ENCODE peak calls at places on chromosomes 16 and 17, in nine cellular contexts. Y is endothelial cell of umbilical vein, R is GM23248, D is PC-3, E is astrocyte, Q is fibroblast of lung, T is IMR-90, X is mammary epithelial cell, U is OCI-LY7. M is an unnamed sample.

GRCh38 chr16:79601978-79602609 is 1.6 kb upstream of the MAF start:
- DNase-seq in R (peak), X (peak), E (peak), Q (peak), U (peak), Y (peak), T (peak), D (peak), M (peak)

GRCh38 chr16:52265446-52265861 is 281.5 kb downstream of the TOX3 start:
- DNase-seq in X (no peak), R (no peak), D (no peak), E (no peak), U (no peak), T (no peak), Y (no peak), Q (no peak), M (no peak)

GRCh38 chr17:21041753-21042433 is 918 bp downstream of the USP22 start:
- DNase-seq in R (peak), X (peak), Q (peak), T (peak), D (peak), Y (peak), E (peak), U (peak), M (peak)

GRCh38 chr16:69049146-69049545 is 56.3 kb upstream of the HAS3 start:
- DNase-seq in Q (peak), R (peak), T (peak), Y (no peak), U (no peak), D (peak), E (peak), X (peak), M (no peak)

GRCh38 chr17:37047631-37048104 is 98.9 kb downstream of the AATF start:
- DNase-seq in Y (peak), R (peak), E (peak), U (peak), Q (peak), D (peak), T (peak), X (peak), M (peak)

GRCh38 chr16:73204359-73205152 is 156.6 kb upstream of the ZFHX3 start:
- DNase-seq in X (no peak), Q (no peak), Y (no peak), E (no peak), R (no peak), T (no peak), D (no peak), U (no peak), M (no peak)

GRCh38 chr17:56779306-56779705 is 54.4 kb downstream of the C17orf67 start:
- DNase-seq in Q (no peak), E (no peak), D (peak), T (no peak), U (no peak), X (no peak), Y (no peak), R (peak), M (no peak)

GRCh38 chr16:55482056-55482455 is 3.1 kb downstream of the MMP2 start:
- DNase-seq in U (no peak), Q (peak), D (peak), E (peak), T (peak), R (peak), Y (no peak), X (peak), M (no peak)

GRCh38 chr17:57255182-57255775 is 1.0 kb upstream of the MSI2 start:
- DNase-seq in Y (peak), R (peak), U (no peak), D (no peak), T (no peak), X (no peak), E (peak), Q (no peak), M (no peak)

GRCh38 chr17:62629556-62630364 is 2.3 kb downstream of the MRC2 start:
- DNase-seq in X (no peak), U (no peak), T (no peak), E (no peak), Q (no peak), D (no peak), R (peak), Y (no peak), M (no peak)

GRCh38 chr16:85570213-85570734 is 42.8 kb upstream of the GSE1 start:
- DNase-seq in Q (no peak), D (peak), X (peak), R (no peak), T (no peak), U (peak), E (no peak), Y (no peak), M (no peak)

GRCh38 chr17:45302649-45303173 is 14.1 kb downstream of the MAP3K14 start:
- DNase-seq in R (peak), T (peak), Q (peak), X (peak), D (no peak), Y (no peak), E (peak), U (peak), M (no peak)

GRCh38 chr16:57592591-57593003 is 35.8 kb upstream of the ADGRG1 start:
- DNase-seq in D (no peak), T (no peak), X (no peak), E (no peak), U (no peak), R (no peak), Y (no peak), Q (no peak), M (no peak)

GRCh38 chr17:29155235-29155965 is 24.8 kb downstream of the MYO18A start:
- DNase-seq in T (peak), U (no peak), Y (peak), E (no peak), Q (peak), D (peak), R (peak), X (peak), M (peak)

GRCh38 chr16:1379863-1380174 is 28.1 kb downstream of the GNPTG start:
- DNase-seq in D (no peak), Q (no peak), U (no peak), X (no peak), Y (peak), E (no peak), T (no peak), R (no peak), M (peak)

GRCh38 chr16:4876646-4877297 is 29.5 kb downstream of the UBN1 start:
- DNase-seq in U (no peak), T (no peak), X (no peak), D (no peak), Q (no peak), Y (no peak), R (no peak), E (no peak), M (no peak)

GRCh38 chr17:46818319-46818928 is at the start of gene WNT3:
- DNase-seq in T (no peak), U (peak), Q (no peak), R (no peak), Y (no peak), D (no peak), E (no peak), X (no peak), M (no peak)

GRCh38 chr16:10995555-10995954 is 51.2 kb downstream of the CLEC16A start:
- DNase-seq in X (peak), Y (no peak), U (no peak), T (no peak), D (no peak), R (no peak), E (no peak), Q (no peak), M (no peak)

GRCh38 chr16:55647798-55648197 is 8.0 kb upstream of the SLC6A2 start:
- DNase-seq in X (no peak), T (no peak), Y (no peak), Q (no peak), D (no peak), U (no peak), E (no peak), R (peak), M (no peak)

GRCh38 chr17:1783271-1783670 is 21.4 kb downstream of the SERPINF1 start:
- DNase-seq in T (no peak), X (peak), Y (no peak), U (no peak), Q (no peak), R (peak), D (no peak), E (no peak), M (no peak)
- H2AFZ ChIP-seq in T (peak), X (peak), Y (no peak), U (no peak), Q (no peak), R (peak), D (no peak), E (no peak), M (no peak)

DNA sequence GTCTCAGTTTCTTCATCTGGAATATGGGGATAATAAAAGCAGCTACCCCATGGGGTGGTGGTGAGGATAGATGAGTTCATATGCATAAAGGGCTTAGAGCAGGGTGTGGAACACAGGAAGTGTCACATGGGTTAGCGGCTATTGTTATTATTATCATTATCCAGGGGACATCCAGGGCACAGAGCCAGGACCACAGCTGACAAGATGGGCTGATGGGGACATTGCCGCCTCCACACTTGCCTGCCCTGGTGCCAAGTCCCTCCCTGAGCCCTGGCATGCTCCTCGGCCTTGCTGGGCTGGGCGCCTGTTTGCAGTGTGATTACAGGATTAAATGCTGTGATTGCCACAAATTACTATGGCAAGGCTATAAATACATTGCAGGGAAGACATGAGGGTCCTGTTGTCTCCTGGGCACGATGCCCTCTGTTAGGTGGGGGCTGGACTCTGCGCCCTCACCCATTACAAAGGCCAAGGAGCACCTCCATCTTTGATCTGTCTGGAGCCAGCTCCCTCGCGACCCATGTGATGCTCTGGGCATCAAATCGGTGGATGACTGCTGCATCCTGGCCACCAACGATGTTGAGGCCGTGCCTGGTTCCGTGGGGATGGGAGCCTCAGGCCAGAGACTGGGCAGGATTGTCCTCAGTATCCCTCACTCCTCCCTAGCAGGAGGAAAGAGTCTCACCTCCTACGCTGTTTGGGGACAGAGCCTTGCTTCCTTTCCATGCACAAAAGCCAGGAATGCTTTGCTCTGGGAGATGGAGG is 43.2 kb downstream of the PIMREG start:
- DNase-seq in Q (no peak), X (no peak), D (no peak), U (no peak), Y (no peak), E (no peak), T (no peak), R (peak), M (no peak)
- H2AFZ ChIP-seq in Q (no peak), X (no peak), D (no peak), U (no peak), Y (no peak), E (no peak), T (no peak), R (no peak), M (no peak)

GRCh38 chr17:6477831-6478383 is 33.7 kb downstream of the PIMREG start:
- DNase-seq in X (no peak), U (no peak), R (no peak), E (no peak), T (no peak), D (no peak), Q (no peak), Y (no peak), M (no peak)

GRCh38 chr17:6480325-6480675 is 36.0 kb downstream of the PIMREG start:
- DNase-seq in Y (no peak), U (no peak), R (no peak), X (no peak), E (no peak), Q (no peak), T (no peak), D (no peak), M (no peak)

GRCh38 chr17:6478486-6478885 is 34.2 kb downstream of the PIMREG start:
- DNase-seq in R (no peak), Y (no peak), E (no peak), D (no peak), U (no peak), T (no peak), X (no peak), Q (no peak), M (no peak)

GRCh38 chr17:6482105-6482455 is 37.8 kb downstream of the PIMREG start:
- DNase-seq in E (no peak), X (no peak), D (no peak), U (no peak), R (no peak), Q (no peak), T (no peak), Y (no peak), M (no peak)

DNA sequence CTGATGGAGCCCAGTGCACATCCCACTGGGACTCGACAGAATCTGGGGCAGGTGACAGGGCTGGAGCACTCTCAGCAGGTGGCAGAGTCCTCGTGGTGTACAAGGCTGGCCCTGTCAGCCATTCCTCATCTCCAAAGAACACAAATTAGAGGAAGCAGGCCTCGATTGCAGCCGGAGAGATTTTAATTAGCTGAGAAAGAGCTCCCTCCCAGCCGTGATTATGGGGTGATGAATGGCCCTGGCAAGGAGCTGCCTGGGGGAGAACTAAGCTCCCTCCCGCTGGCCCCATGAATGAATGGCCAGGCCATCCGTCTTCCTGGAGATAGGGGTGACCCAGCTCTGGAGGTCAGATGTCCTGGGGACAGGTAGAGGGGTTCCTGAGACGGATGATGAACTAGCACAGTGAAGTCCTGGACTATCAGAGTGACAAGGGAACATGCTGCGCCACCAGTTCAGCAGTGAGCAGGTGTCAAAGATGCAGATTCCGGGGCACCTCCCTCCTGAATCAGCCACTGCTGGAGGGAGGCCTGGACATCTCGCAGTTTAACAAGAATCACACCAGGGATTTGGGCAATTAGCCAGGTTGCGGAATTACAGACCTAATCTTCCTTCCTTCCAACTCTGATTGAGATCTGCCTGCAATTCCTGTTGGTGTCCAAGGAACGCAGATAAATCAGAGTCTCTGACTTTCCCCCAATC is 35.5 kb downstream of the PIMREG start:
- DNase-seq in T (no peak), U (no peak), Q (no peak), Y (no peak), X (no peak), D (no peak), E (no peak), R (no peak), M (no peak)
- H2AFZ ChIP-seq in T (no peak), U (no peak), Q (no peak), Y (no peak), X (no peak), D (no peak), E (no peak), R (no peak), M (no peak)

DNA sequence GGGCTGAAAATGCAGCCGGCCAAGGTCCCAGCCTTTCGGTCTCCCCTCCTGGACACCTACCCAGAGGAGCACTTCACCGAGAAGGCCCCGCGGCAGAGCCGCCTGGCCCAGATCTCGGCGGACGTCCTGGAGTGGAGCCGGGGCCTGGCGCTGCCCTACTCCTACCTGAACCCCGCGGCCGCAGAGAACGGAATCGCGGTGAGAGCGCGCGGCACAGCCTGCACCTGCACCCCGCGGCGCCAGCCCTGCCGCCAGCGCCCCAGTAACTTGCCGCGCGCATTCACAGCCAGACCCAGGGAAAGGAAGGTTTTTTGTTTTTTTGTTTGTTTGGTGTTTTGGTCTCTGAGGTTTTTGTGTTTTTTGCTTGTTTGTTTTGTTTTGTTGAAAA is 15.2 kb downstream of the ALOX12B start:
- DNase-seq in Q (no peak), X (no peak), Y (no peak), D (no peak), U (no peak), T (no peak), E (no peak), R (no peak), M (no peak)
- H2AFZ ChIP-seq in Q (no peak), X (peak), Y (no peak), D (peak), U (no peak), T (no peak), E (no peak), R (peak), M (no peak)

GRCh38 chr17:42548070-42548837 is 4.5 kb upstream of the HSD17B1 start:
- DNase-seq in Y (peak), Q (peak), R (no peak), D (peak), T (no peak), E (no peak), U (peak), X (no peak), M (no peak)
- H2AFZ ChIP-seq in Y (peak), Q (no peak), R (no peak), D (peak), T (peak), E (peak), U (no peak), X (peak), M (no peak)

GRCh38 chr16:28001642-28002041 is 61.9 kb downstream of the GSG1L start:
- DNase-seq in X (no peak), R (no peak), Y (no peak), T (no peak), Q (no peak), E (no peak), U (no peak), D (no peak), M (no peak)
- H2AFZ ChIP-seq in X (no peak), R (no peak), Y (no peak), T (no peak), Q (no peak), E (no peak), U (no peak), D (no peak), M (no peak)

DNA sequence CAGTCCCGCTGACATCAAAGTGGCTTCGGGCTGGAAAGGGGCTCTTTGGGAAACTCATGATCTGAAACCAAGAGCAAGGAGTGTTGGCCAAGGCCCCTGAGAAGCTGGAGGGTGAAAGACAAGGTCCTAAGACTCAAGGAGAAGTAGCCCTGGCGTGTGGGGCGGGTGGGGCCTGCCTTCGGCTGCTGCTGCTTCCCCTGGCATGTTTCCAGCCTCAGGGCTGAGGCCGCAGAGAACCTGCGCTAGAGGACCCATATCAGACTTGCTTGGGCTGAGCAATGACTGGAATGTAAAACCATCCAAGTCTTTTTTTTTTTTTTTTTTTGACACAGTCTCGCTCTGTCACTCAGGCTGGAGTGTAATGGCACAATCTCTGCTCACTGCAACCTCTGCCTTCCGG is 67.5 kb upstream of the GCSH start:
- DNase-seq in R (no peak), X (no peak), T (no peak), Q (no peak), E (no peak), U (no peak), D (no peak), Y (no peak), M (no peak)
- H2AFZ ChIP-seq in R (no peak), X (no peak), T (no peak), Q (no peak), E (no peak), U (no peak), D (no peak), Y (no peak), M (no peak)

GRCh38 chr17:82568997-82569393 is 49.5 kb downstream of the FOXK2 start:
- DNase-seq in E (no peak), Q (no peak), R (no peak), U (no peak), T (no peak), Y (no peak), X (no peak), D (no peak), M (no peak)
- H2AFZ ChIP-seq in E (no peak), Q (no peak), R (no peak), U (no peak), T (no peak), Y (no peak), X (no peak), D (no peak), M (no peak)

GRCh38 chr16:83948914-83949723 is 3.9 kb upstream of the OSGIN1 start:
- DNase-seq in D (no peak), T (no peak), R (no peak), Y (no peak), U (no peak), X (no peak), E (no peak), Q (no peak), M (peak)

GRCh38 chr16:83952940-83953795 is at the start of gene OSGIN1:
- DNase-seq in Y (peak), U (peak), E (peak), Q (peak), D (peak), X (peak), T (peak), R (peak), M (peak)

GRCh38 chr16:83952587-83952939 is 477 bp upstream of the OSGIN1 start:
- DNase-seq in D (peak), T (no peak), E (peak), U (no peak), Y (no peak), X (no peak), Q (peak), R (no peak), M (no peak)

GRCh38 chr16:83949724-83950001 is 3.4 kb upstream of the OSGIN1 start:
- DNase-seq in T (no peak), Q (no peak), E (no peak), D (no peak), X (no peak), R (no peak), Y (no peak), U (no peak), M (no peak)

GRCh38 chr16:83951544-83951943 is 1.5 kb upstream of the OSGIN1 start:
- DNase-seq in T (no peak), U (no peak), E (no peak), X (no peak), Q (no peak), Y (no peak), R (no peak), D (no peak), M (no peak)
- H2AFZ ChIP-seq in T (no peak), U (no peak), E (no peak), X (no peak), Q (no peak), Y (no peak), R (no peak), D (no peak), M (no peak)

DNA sequence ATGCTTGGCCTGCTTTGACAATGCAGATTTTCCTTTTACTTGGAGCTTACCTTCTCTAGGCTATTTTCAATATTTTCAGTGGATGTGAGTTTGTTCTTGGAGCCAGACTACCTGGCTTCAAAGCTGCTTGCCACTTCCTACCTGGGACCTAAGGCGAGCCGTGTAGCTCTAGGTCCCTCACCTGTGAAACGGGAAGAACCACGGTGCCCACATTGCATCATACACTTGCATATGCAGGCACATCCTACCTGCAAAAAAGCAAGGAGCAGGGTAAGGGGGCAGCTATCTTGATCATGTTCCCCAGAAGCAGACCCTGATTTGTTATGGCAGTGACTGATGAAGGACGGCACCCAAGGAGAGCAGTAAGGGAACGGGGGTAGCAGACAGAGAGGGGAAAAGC is 27.0 kb upstream of the MPRIP start:
- DNase-seq in X (no peak), T (no peak), Q (no peak), Y (no peak), U (no peak), E (no peak), D (peak), R (no peak), M (no peak)
- H2AFZ ChIP-seq in X (no peak), T (no peak), Q (no peak), Y (no peak), U (no peak), E (no peak), D (no peak), R (no peak), M (no peak)